ENCODE peak calls at places on chromosomes 16 and 17, in ten cellular contexts. D is HCEC 1CT; M is GM10248; V is NCI-H1694; Y is activated naive CD8-positive, alpha-beta T cell treated with anti-CD3 and anti-CD28 coated beads for 36 hours; P is posterior cingulate gyrus; L is A549; S is astrocyte; R is activated gamma-delta T cell treated with anti-CD3 and anti-CD28 coated beads, Interleukin-2, amount 50 U/mL, for 16 hours; T is thoracic aorta. A is an unnamed sample.

GRCh38 chr17:78488867-78489634 is 88.1 kb downstream of the DNAH17 start:
- DNase-seq in L (peak), Y (no peak), D (no peak), M (no peak), P (no peak), R (no peak), V (no peak), S (no peak), T (no peak), A (no peak)

GRCh38 chr17:57356722-57357391 is 100.5 kb downstream of the MSI2 start:
- DNase-seq in L (no peak), V (no peak), S (no peak), Y (no peak), P (peak), M (peak), R (no peak), T (no peak), D (no peak), A (no peak)

GRCh38 chr16:81754810-81755209 is 24.3 kb upstream of the PLCG2 start:
- DNase-seq in T (no peak), R (no peak), P (no peak), V (no peak), D (no peak), M (no peak), S (no peak), Y (no peak), L (no peak), A (no peak)

GRCh38 chr16:73010150-73010676 is 37.7 kb downstream of the ZFHX3 start:
- DNase-seq in D (no peak), M (no peak), S (no peak), V (no peak), P (no peak), R (no peak), L (no peak), Y (no peak), T (no peak), A (no peak)

GRCh38 chr16:67949645-67950044 is 5.7 kb upstream of the LCAT start:
- DNase-seq in M (no peak), D (no peak), Y (no peak), T (no peak), P (no peak), S (no peak), L (no peak), R (no peak), V (no peak), A (no peak)

GRCh38 chr16:11835309-11835708 is 16.0 kb downstream of the RSL1D1 start:
- DNase-seq in D (no peak), Y (no peak), V (no peak), T (no peak), S (no peak), P (no peak), R (no peak), M (no peak), L (no peak), A (no peak)

GRCh38 chr17:4562000-4562969 is 1.9 kb upstream of the GGT6 start:
- DNase-seq in S (no peak), Y (no peak), M (no peak), P (no peak), D (no peak), T (no peak), R (no peak), L (no peak), V (no peak), A (no peak)

GRCh38 chr16:27305839-27306442 is 7.8 kb upstream of the IL4R start:
- DNase-seq in Y (no peak), R (no peak), P (no peak), M (no peak), D (no peak), T (no peak), V (no peak), L (no peak), S (no peak), A (no peak)

GRCh38 chr16:71537643-71538042 is 11.4 kb downstream of the CHST4 start:
- DNase-seq in V (peak), M (peak), D (peak), P (peak), S (peak), Y (peak), T (no peak), L (peak), R (no peak), A (no peak)

GRCh38 chr17:14792751-14793150 is 472.4 kb downstream of the PMP22 start:
- DNase-seq in R (no peak), Y (no peak), L (no peak), D (no peak), V (no peak), T (no peak), P (no peak), S (no peak), M (no peak), A (no peak)

GRCh38 chr16:65180986-65181710 is 59.3 kb upstream of the CDH11 start:
- DNase-seq in M (no peak), V (no peak), R (no peak), L (no peak), S (no peak), Y (no peak), P (no peak), T (no peak), D (peak), A (no peak)

GRCh38 chr17:82200743-82201497 is 11.7 kb downstream of the CCDC57 start:
- DNase-seq in V (no peak), T (no peak), S (no peak), R (peak), P (no peak), M (no peak), Y (peak), D (no peak), L (no peak), A (no peak)

GRCh38 chr16:48497932-48498760 is 111.8 kb downstream of the N4BP1 start:
- DNase-seq in S (no peak), D (no peak), Y (no peak), M (no peak), V (no peak), R (no peak), L (no peak), T (no peak), P (no peak), A (no peak)

GRCh38 chr17:77831497-77832179 is 126.9 kb upstream of the TNRC6C start:
- DNase-seq in S (peak), L (no peak), R (no peak), T (no peak), P (peak), M (no peak), D (peak), V (no peak), Y (no peak), A (no peak)

GRCh38 chr17:1762233-1762905 is 509 bp downstream of the SERPINF1 start:
- DNase-seq in D (peak), P (no peak), R (no peak), Y (no peak), T (no peak), L (no peak), V (no peak), M (no peak), S (peak), A (no peak)

GRCh38 chr17:45782889-45783592 is 1.1 kb upstream of the CRHR1 start:
- DNase-seq in Y (peak), P (peak), V (peak), R (no peak), T (no peak), L (peak), D (no peak), M (peak), S (no peak), A (no peak)

GRCh38 chr16:17744903-17745581 is 274.3 kb upstream of the XYLT1 start:
- DNase-seq in V (no peak), T (no peak), M (no peak), Y (no peak), L (no peak), P (no peak), D (no peak), R (no peak), S (no peak), A (no peak)

GRCh38 chr16:8959921-8960787 is 3.6 kb downstream of the USP7 start:
- DNase-seq in S (peak), M (no peak), V (no peak), Y (no peak), D (peak), L (no peak), R (no peak), P (no peak), T (no peak), A (peak)

GRCh38 chr17:47205419-47205963 is 3.7 kb upstream of the MYL4 start:
- DNase-seq in M (peak), P (no peak), S (peak), T (no peak), Y (peak), R (peak), V (no peak), D (peak), L (no peak), A (no peak)

GRCh38 chr17:45225051-45225700 is 3.5 kb downstream of the FMNL1 start:
- DNase-seq in S (no peak), M (no peak), T (no peak), R (peak), L (peak), V (peak), Y (no peak), P (no peak), D (no peak), A (no peak)

GRCh38 chr16:69741951-69742904 is 12.5 kb downstream of the NOB1 start:
- DNase-seq in Y (no peak), R (no peak), V (no peak), D (no peak), S (no peak), M (no peak), P (peak), T (no peak), L (peak), A (no peak)

GRCh38 chr17:48671697-48672171 is 45.6 kb upstream of the HOXB9 start:
- DNase-seq in V (peak), T (peak), D (peak), Y (peak), P (peak), M (peak), L (peak), S (peak), R (peak), A (peak)

GRCh38 chr17:39722965-39723848 is 7.1 kb downstream of the MIEN1 start:
- DNase-seq in Y (peak), L (no peak), D (no peak), T (no peak), R (no peak), S (no peak), M (no peak), V (no peak), P (no peak), A (no peak)